ENCODE peak calls at places on chromosomes 6 and 20, in nine cellular contexts. X, C, Z, R, D, Q, M, E and L are unnamed samples. For H3K9me3 and H3K4me1, the result is how much of the 10 kb centered on the place peaks cover.

GRCh38 chr6:22298393-22299010 is 1.7 kb upstream of the PRL start:
- DNase-seq in D (no peak), C (no peak), R (no peak), X (no peak), M (no peak), E (no peak), Z (no peak), Q (no peak), L (no peak)

GRCh38 chr6:161745594-161745993 is 471.7 kb upstream of the AGPAT4 start:
- DNase-seq in C (no peak), E (no peak), M (no peak), Z (no peak), D (no peak), Q (no peak), X (no peak), R (no peak), L (no peak)

GRCh38 chr20:6473197-6473596 is 294.3 kb upstream of the BMP2 start:
- DNase-seq in D (peak), X (no peak), M (no peak), Z (no peak), R (no peak), E (no peak), C (no peak), Q (peak), L (no peak)

GRCh38 chr6:106448000-106448426 is 87.5 kb downstream of the CRYBG1 start:
- DNase-seq in D (no peak), Z (peak), M (no peak), R (no peak), C (no peak), X (peak), E (no peak), Q (no peak), L (no peak)

GRCh38 chr6:91634791-91635190 is 1047.9 kb upstream of the MAP3K7 start:
- DNase-seq in X (no peak), R (no peak), Q (peak), E (no peak), D (peak), C (no peak), M (no peak), Z (no peak), L (no peak)

GRCh38 chr20:37943033-37943432 is 40.1 kb downstream of the VSTM2L start:
- DNase-seq in Z (no peak), E (no peak), X (no peak), D (no peak), C (no peak), Q (no peak), R (no peak), M (no peak), L (no peak)

GRCh38 chr6:138035070-138035469 is 72.1 kb downstream of the PERP start:
- DNase-seq in D (no peak), M (no peak), E (no peak), C (no peak), R (no peak), Z (no peak), X (no peak), Q (peak), L (no peak)

GRCh38 chr20:47502801-47503239 is 1.1 kb downstream of the NCOA3 start:
- DNase-seq in D (peak), E (peak), Q (peak), R (peak), M (no peak), C (no peak), X (no peak), Z (no peak), L (no peak)

GRCh38 chr20:57474816-57475215 is 50.1 kb downstream of the CTCFL start:
- DNase-seq in Z (no peak), D (no peak), C (peak), R (peak), Q (no peak), M (no peak), E (no peak), X (no peak), L (no peak)

GRCh38 chr20:1210501-1210900 is 7.2 kb downstream of the C20orf202 start:
- DNase-seq in C (no peak), E (no peak), Z (no peak), X (no peak), M (no peak), D (no peak), R (no peak), Q (no peak), L (no peak)

GRCh38 chr6:39366875-39367618 is 44.5 kb upstream of the KCNK16 start:
- DNase-seq in D (peak), C (no peak), Z (no peak), X (no peak), Q (no peak), R (no peak), M (no peak), E (no peak), L (no peak)

GRCh38 chr6:160678744-160679401 is 14.8 kb upstream of the LPA start:
- DNase-seq in R (no peak), D (no peak), E (peak), Z (no peak), M (no peak), Q (no peak), C (no peak), X (peak), L (no peak)

GRCh38 chr20:62088258-62089127 is 22.8 kb upstream of the TAF4 start:
- DNase-seq in M (no peak), X (no peak), Z (no peak), Q (peak), E (no peak), D (peak), C (no peak), R (no peak), L (no peak)

GRCh38 chr6:90186637-90187361 is 109.8 kb downstream of the BACH2 start:
- DNase-seq in Q (peak), C (no peak), D (no peak), M (no peak), X (no peak), Z (no peak), E (no peak), R (peak), L (no peak)

GRCh38 chr20:676967-677366 is 1.4 kb upstream of the SCRT2 start:
- DNase-seq in D (no peak), Q (no peak), R (no peak), E (no peak), Z (no peak), X (no peak), C (no peak), M (no peak), L (no peak)

GRCh38 chr6:155187994-155188706 is 75.7 kb upstream of the CLDN20 start:
- DNase-seq in Q (peak), C (no peak), Z (no peak), M (no peak), R (no peak), E (no peak), D (no peak), X (no peak), L (no peak)

DNA sequence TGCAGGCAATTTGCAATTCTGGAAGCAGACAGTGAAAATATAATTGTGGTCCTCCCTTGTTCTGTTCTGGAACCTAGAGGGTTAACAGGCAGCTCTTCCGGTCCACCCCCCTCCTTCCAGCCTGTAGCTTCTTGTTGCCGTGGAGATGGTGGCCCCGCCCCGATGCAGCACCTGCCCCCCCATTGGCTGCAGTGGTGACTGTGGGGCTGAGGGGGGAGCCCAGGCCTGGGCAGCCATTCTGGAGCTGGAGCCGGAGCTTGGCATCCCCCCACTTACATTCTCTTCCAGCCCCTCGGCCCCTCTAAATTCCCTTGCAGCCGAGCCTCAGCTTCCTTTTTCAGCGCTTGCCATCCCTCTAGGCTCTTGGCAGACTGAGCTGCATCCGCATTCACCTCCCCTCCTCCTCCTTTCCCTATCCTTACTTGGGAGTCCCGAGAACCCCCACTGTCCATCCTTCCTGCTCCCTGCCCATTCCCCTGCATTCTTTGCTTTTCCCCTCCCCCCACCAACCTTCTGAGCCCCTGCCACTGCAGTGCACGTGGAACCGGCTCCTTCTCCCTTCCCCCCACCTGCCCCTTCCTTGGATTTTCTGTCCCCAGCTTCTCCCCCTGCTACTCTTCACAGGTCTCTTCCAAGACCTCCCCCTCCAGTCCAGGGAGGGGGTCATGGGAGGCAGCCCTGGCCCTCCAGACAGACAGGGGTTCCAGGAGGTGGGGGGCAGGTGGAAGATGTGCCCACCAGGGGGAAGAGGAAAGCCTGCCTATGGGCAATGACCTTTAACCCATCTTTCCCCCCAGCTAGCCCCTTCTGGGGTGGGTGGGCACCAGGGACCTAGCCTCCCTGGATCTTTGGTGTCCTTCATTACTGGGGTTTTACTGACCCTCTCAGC is 11.4 kb downstream of the SYNGAP1 start:
- DNase-seq in C (peak), E (peak), M (no peak), X (no peak), Q (no peak), R (peak), D (peak), Z (peak), L (peak)
- H3K9me3 ChIP-seq in C (under half), E (under half), M (under half), X (under half), Q (under half), R (under half), D (under half), Z (under half), L (under half)

GRCh38 chr6:167841981-167842380 is 15.3 kb downstream of the AFDN start:
- DNase-seq in X (no peak), R (no peak), Q (no peak), Z (no peak), E (no peak), D (no peak), M (no peak), C (no peak), L (no peak)

GRCh38 chr6:167842457-167842856 is 15.7 kb downstream of the AFDN start:
- DNase-seq in R (no peak), D (no peak), M (no peak), C (no peak), X (no peak), E (no peak), Z (no peak), Q (no peak), L (no peak)

GRCh38 chr6:167840526-167841179 is 13.9 kb downstream of the AFDN start:
- DNase-seq in X (no peak), R (no peak), E (no peak), Z (no peak), D (no peak), Q (no peak), M (no peak), C (no peak), L (no peak)

GRCh38 chr6:167845856-167846255 is 19.1 kb downstream of the AFDN start:
- DNase-seq in X (no peak), R (no peak), C (no peak), Z (no peak), E (no peak), M (no peak), D (no peak), Q (no peak), L (no peak)

GRCh38 chr6:167843023-167843422 is 16.3 kb downstream of the AFDN start:
- DNase-seq in D (no peak), Q (no peak), M (no peak), X (no peak), R (no peak), Z (no peak), E (no peak), C (no peak), L (no peak)
- H3K4me1 ChIP-seq in D (under half), Q (under half), M (under half), X (under half), R (under half), Z (under half), E (under half), C (under half), L (under half)

GRCh38 chr20:46089076-46089337 is 755 bp downstream of the NCOA5 start:
- DNase-seq in R (no peak), D (no peak), M (no peak), C (no peak), Q (no peak), E (peak), X (no peak), Z (no peak), L (no peak)

GRCh38 chr20:46088409-46089075 is 1.2 kb downstream of the NCOA5 start:
- DNase-seq in M (no peak), Q (peak), E (no peak), C (no peak), X (no peak), D (peak), Z (no peak), R (peak), L (no peak)

GRCh38 chr20:46089338-46090094 is at the start of gene NCOA5:
- DNase-seq in X (peak), C (peak), Q (peak), E (peak), D (peak), M (peak), Z (peak), R (peak), L (peak)

GRCh38 chr20:46084805-46085792 is 4.7 kb downstream of the NCOA5 start:
- DNase-seq in C (no peak), E (no peak), Q (peak), X (no peak), D (peak), R (no peak), Z (no peak), M (no peak), L (no peak)

GRCh38 chr20:46087161-46087560 is 2.6 kb downstream of the NCOA5 start:
- DNase-seq in Z (no peak), Q (no peak), R (peak), E (no peak), D (peak), C (no peak), X (no peak), M (no peak), L (no peak)
- H3K4me3 ChIP-seq in Z (no peak), Q (no peak), R (no peak), E (no peak), D (no peak), C (no peak), X (no peak), M (no peak), L (peak)

DNA sequence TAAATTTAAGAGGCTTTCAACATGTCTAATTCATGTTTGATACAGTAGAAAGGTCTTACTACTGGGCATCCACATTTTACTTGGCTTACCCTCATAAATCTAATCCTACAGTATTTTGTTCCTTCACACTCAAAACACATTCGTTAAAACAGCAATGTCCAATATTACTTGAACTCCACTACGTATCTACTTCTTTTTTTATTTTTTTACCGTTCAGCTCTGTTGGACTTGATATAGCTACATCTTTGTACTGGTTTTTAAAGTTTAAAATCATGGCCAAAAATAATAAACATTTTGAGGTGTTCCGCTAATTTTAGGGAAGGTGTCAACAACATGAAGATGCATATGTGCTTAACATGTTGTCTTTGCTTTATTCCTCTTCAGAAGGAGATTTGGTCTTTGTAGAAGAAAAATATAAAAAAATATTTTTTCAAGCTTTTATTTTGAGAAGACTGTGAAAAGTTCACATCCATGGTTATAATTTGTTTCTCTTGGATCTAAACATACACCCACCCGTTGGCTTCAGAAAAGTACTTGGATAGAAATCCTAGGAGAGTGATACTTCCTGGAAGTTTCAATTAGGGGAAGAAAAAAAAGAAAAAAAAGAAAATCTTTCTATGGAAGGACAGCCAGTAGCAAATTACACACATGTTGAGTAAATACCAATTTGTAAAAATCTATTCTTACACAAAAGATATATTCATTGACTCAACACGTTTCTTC is 71.5 kb downstream of the EPB41L2 start:
- DNase-seq in M (no peak), Z (no peak), Q (no peak), E (no peak), X (no peak), R (no peak), C (no peak), D (no peak), L (no peak)
- H3K9me3 ChIP-seq in M (under half), Z (under half), Q (under half), E (under half), X (under half), R (under half), C (under half), D (under half), L (under half)

DNA sequence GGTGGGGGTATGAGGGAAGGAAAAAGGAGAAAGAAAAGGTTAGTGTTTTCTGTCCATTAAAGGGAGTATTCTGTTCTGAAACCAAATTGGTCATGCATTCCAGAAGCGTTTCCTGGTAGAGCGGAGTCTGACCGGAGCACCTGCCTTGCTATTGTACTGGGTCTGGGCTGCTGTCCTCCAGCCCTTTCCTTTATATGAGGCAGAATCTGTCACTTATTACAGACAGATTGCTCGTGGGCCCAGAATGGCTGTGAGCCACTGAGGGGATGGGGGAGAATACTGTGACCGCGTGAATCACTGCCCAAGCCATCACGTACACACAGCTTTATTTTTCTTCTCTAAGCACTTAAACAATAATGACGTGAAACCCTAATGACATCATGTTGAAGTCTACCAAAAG is 573.5 kb downstream of the PKHD1 start:
- DNase-seq in R (no peak), C (no peak), Z (no peak), Q (no peak), D (no peak), E (no peak), M (no peak), X (no peak), L (no peak)
- H3K4me1 ChIP-seq in R (under half), C (under half), Z (under half), Q (under half), D (under half), E (under half), M (under half), X (under half), L (under half)

GRCh38 chr6:28758818-28759235 is 165.0 kb downstream of the TRIM27 start:
- DNase-seq in C (no peak), R (no peak), E (no peak), X (no peak), D (no peak), Q (no peak), Z (no peak), M (no peak), L (no peak)
- H3K4me3 ChIP-seq in C (no peak), R (peak), E (no peak), X (no peak), D (no peak), Q (no peak), Z (no peak), M (no peak), L (no peak)